ENCODE peak calls at places on chromosome 21, in six cellular contexts. L is psoas muscle; K is activated T-cell treated with anti-CD3 and anti-CD28 coated beads, Interleukin-2, amount 50 U/mL, for 72 hours; B is mesothelial cell of epicardium; E is epithelial cell of esophagus; S is memory B cell. R is an unnamed sample.

GRCh38 chr21:45140346-45140940 is 66.1 kb downstream of the ADARB1 start:
- DNase-seq in L (peak), K (peak), B (peak), E (peak), S (peak), R (peak)

GRCh38 chr21:32423846-32424535 is 11.5 kb downstream of the EVA1C start:
- DNase-seq in L (no peak), B (no peak), K (no peak), E (no peak), S (no peak), R (no peak)

GRCh38 chr21:37166733-37167132 is 93.7 kb downstream of the TTC3 start:
- DNase-seq in S (no peak), L (no peak), E (peak), K (no peak), B (no peak), R (no peak)

GRCh38 chr21:32795376-32795775 is 23.8 kb upstream of the PAXBP1 start:
- DNase-seq in S (no peak), L (no peak), E (no peak), K (no peak), B (no peak), R (no peak)

GRCh38 chr21:38938343-38938742 is 132.6 kb downstream of the ETS2 start:
- DNase-seq in S (no peak), E (no peak), B (no peak), L (no peak), K (peak), R (peak)

GRCh38 chr21:26753822-26754221 is 91.4 kb downstream of the ADAMTS1 start:
- DNase-seq in B (no peak), K (no peak), S (no peak), L (no peak), E (no peak), R (no peak)

GRCh38 chr21:31354604-31355443 is 10.8 kb upstream of the TIAM1 start:
- DNase-seq in K (peak), B (no peak), S (no peak), L (peak), E (peak), R (peak)

GRCh38 chr21:42997053-42997452 is 22.7 kb downstream of the PKNOX1 start:
- DNase-seq in B (no peak), E (peak), S (no peak), K (peak), L (peak), R (no peak)

GRCh38 chr21:39630827-39631226 is 18.1 kb downstream of the B3GALT5 start:
- DNase-seq in B (no peak), E (no peak), S (no peak), K (no peak), L (no peak), R (no peak)

GRCh38 chr21:45794040-45794439 is 150.5 kb downstream of the PCBP3 start:
- DNase-seq in K (no peak), L (no peak), E (no peak), B (no peak), S (no peak), R (no peak)

GRCh38 chr21:44944596-44944995 is 4.8 kb downstream of the SLX9 start:
- DNase-seq in L (no peak), K (no peak), B (no peak), E (no peak), S (no peak), R (no peak)

GRCh38 chr21:26546698-26547097 is 26.4 kb downstream of the CYYR1 start:
- DNase-seq in K (no peak), B (no peak), S (no peak), L (no peak), E (no peak), R (no peak)

GRCh38 chr21:36718951-36719501 is 20.1 kb downstream of the SIM2 start:
- DNase-seq in K (no peak), S (no peak), E (peak), B (no peak), L (no peak), R (no peak)

GRCh38 chr21:32475162-32475812 is 62.8 kb downstream of the EVA1C start:
- DNase-seq in S (no peak), L (no peak), E (no peak), B (no peak), K (no peak), R (no peak)

GRCh38 chr21:45152265-45152746 is 77.9 kb downstream of the ADARB1 start:
- DNase-seq in L (peak), S (peak), B (peak), E (no peak), K (peak), R (peak)

GRCh38 chr21:45575304-45575992 is 33.2 kb upstream of the SLC19A1 start:
- DNase-seq in E (no peak), S (no peak), K (no peak), B (no peak), L (no peak), R (no peak)

GRCh38 chr21:26512664-26513063 is 60.4 kb downstream of the CYYR1 start:
- DNase-seq in K (no peak), E (no peak), B (no peak), L (no peak), S (no peak), R (no peak)

GRCh38 chr21:46168238-46168637 is 12.9 kb upstream of the FTCD start:
- DNase-seq in B (no peak), K (no peak), E (no peak), L (no peak), S (no peak), R (peak)

GRCh38 chr21:33025106-33025470 is 647 bp upstream of the OLIG2 start:
- DNase-seq in S (no peak), E (no peak), K (no peak), L (no peak), B (no peak), R (no peak)

GRCh38 chr21:46171996-46172862 is 12.0 kb downstream of the SPATC1L start:
- DNase-seq in L (no peak), E (no peak), K (no peak), S (no peak), B (peak), R (no peak)

GRCh38 chr21:14403681-14404318 is 20.9 kb upstream of the HSPA13 start:
- DNase-seq in L (no peak), B (no peak), S (peak), E (peak), K (no peak), R (no peak)

GRCh38 chr21:39088831-39089380 is 94.3 kb downstream of the PSMG1 start:
- DNase-seq in B (no peak), S (no peak), L (peak), E (peak), K (peak), R (no peak)